ENCODE peak calls at places on chromosomes 7 and 10, in four cellular contexts. O, B, T and H are unnamed samples.

GRCh38 chr7:82319674-82320118 is 123.9 kb downstream of the CACNA2D1 start:
- DNase-seq in O (no peak), B (peak), T (peak), H (peak)

GRCh38 chr7:130689683-130690082 is 3.3 kb upstream of the TSGA13 start:
- DNase-seq in O (no peak), B (no peak), T (no peak), H (no peak)

GRCh38 chr10:95478935-95479334 is 82.2 kb downstream of the SORBS1 start:
- DNase-seq in O (no peak), B (no peak), T (no peak), H (no peak)

GRCh38 chr10:131233611-131234258 is 77.8 kb downstream of the TCERG1L start:
- DNase-seq in O (no peak), B (no peak), T (no peak), H (no peak)

GRCh38 chr7:75611557-75612178 is 119.5 kb downstream of the SPDYE5 start:
- DNase-seq in O (no peak), B (peak), T (no peak), H (no peak)

GRCh38 chr10:132006966-132007365 is 25.2 kb upstream of the BNIP3 start:
- DNase-seq in O (no peak), B (no peak), T (no peak), H (no peak)

GRCh38 chr7:107268593-107268992 is 99.8 kb downstream of the HBP1 start:
- DNase-seq in O (no peak), B (no peak), T (no peak), H (no peak)

GRCh38 chr7:84697506-84697905 is 489.4 kb downstream of the SEMA3D start:
- DNase-seq in O (no peak), B (no peak), T (peak), H (peak)

GRCh38 chr7:116089293-116089692 is 58.7 kb upstream of the TFEC start:
- DNase-seq in O (no peak), B (no peak), T (no peak), H (no peak)

GRCh38 chr7:55497521-55497920 is 74.8 kb downstream of the VOPP1 start:
- DNase-seq in O (no peak), B (no peak), T (no peak), H (no peak)

GRCh38 chr10:21021231-21021630 is 124.1 kb upstream of the NEBL start:
- DNase-seq in O (no peak), B (no peak), T (no peak), H (no peak)

GRCh38 chr7:100604078-100604975 is 2.2 kb downstream of the PCOLCE start:
- DNase-seq in O (no peak), B (peak), T (no peak), H (no peak)

GRCh38 chr7:81499262-81500116 is 270.4 kb downstream of the HGF start:
- DNase-seq in O (peak), B (no peak), T (peak), H (peak)

GRCh38 chr10:31650010-31650409 is 278.6 kb downstream of the ARHGAP12 start:
- DNase-seq in O (no peak), B (no peak), T (peak), H (peak)

GRCh38 chr10:71835671-71836593 is 15.1 kb downstream of the PSAP start:
- DNase-seq in O (peak), B (peak), T (no peak), H (no peak)

GRCh38 chr10:119423911-119424590 is 118.5 kb downstream of the RGS10 start:
- DNase-seq in O (no peak), B (no peak), T (no peak), H (no peak)

GRCh38 chr7:82018226-82018625 is 248.4 kb upstream of the HGF start:
- DNase-seq in O (no peak), B (no peak), T (no peak), H (no peak)

GRCh38 chr7:16417958-16418357 is 3.4 kb downstream of the CRPPA start:
- DNase-seq in O (no peak), B (no peak), T (no peak), H (no peak)

GRCh38 chr7:65001291-65001814 is 5.1 kb downstream of the ERV3-1 start:
- DNase-seq in O (no peak), B (no peak), T (no peak), H (no peak)

GRCh38 chr10:16597656-16598055 is 76.0 kb upstream of the C1QL3 start:
- DNase-seq in O (no peak), B (no peak), T (no peak), H (peak)